ENCODE peak calls at places on chromosomes 1 and 21, in six cellular contexts. One of them, this sample, is unnamed.
A peak's percentile ranks its signal among the peaks of the same experiment; 100 is the strongest.

GRCh38 chr1:93680121-93681094 is 1.2 kb downstream of the BCAR3 start:
- DNase-seq in K562: peak; percentile 78
- DNase-seq in A549: peak; percentile 92
- DNase-seq in GM12878: no peak
- DNase-seq in endothelial cell of umbilical vein: peak; percentile 89
- DNase-seq in HepG2: peak; percentile 72
- DNase-seq in this sample: no peak

GRCh38 chr1:54928327-54928726 is 41.3 kb upstream of the DHCR24 start:
- DNase-seq in K562: no peak
- DNase-seq in A549: no peak
- DNase-seq in GM12878: no peak
- DNase-seq in endothelial cell of umbilical vein: no peak
- DNase-seq in HepG2: no peak
- DNase-seq in this sample: no peak

GRCh38 chr21:40671721-40672120 is 175.2 kb downstream of the DSCAM start:
- DNase-seq in K562: no peak
- DNase-seq in A549: no peak
- DNase-seq in GM12878: no peak
- DNase-seq in endothelial cell of umbilical vein: no peak
- DNase-seq in HepG2: no peak
- DNase-seq in this sample: no peak

GRCh38 chr1:51583532-51583931 is 33.4 kb upstream of the OSBPL9 start:
- DNase-seq in K562: no peak
- DNase-seq in A549: no peak
- DNase-seq in GM12878: no peak
- DNase-seq in endothelial cell of umbilical vein: no peak
- DNase-seq in HepG2: peak; percentile 19
- DNase-seq in this sample: no peak

GRCh38 chr1:195763146-195763906 is 844.9 kb downstream of the KCNT2 start:
- DNase-seq in K562: peak; percentile 18
- DNase-seq in A549: no peak
- DNase-seq in GM12878: no peak
- DNase-seq in endothelial cell of umbilical vein: no peak
- DNase-seq in HepG2: no peak
- DNase-seq in this sample: no peak

GRCh38 chr1:98975113-98975512 is 29.5 kb downstream of the PLPPR5 start:
- DNase-seq in K562: no peak
- DNase-seq in A549: no peak
- DNase-seq in GM12878: no peak
- DNase-seq in endothelial cell of umbilical vein: no peak
- DNase-seq in HepG2: peak; percentile 3
- DNase-seq in this sample: no peak

GRCh38 chr1:220280249-220280648 is 8.0 kb upstream of the RAB3GAP2 start:
- DNase-seq in K562: no peak
- DNase-seq in A549: no peak
- DNase-seq in GM12878: no peak
- DNase-seq in endothelial cell of umbilical vein: no peak
- DNase-seq in HepG2: no peak
- DNase-seq in this sample: no peak

GRCh38 chr1:17669866-17670451 is 85.2 kb upstream of the ACTL8 start:
- DNase-seq in K562: no peak
- DNase-seq in A549: no peak
- DNase-seq in GM12878: no peak
- DNase-seq in endothelial cell of umbilical vein: no peak
- DNase-seq in HepG2: no peak
- DNase-seq in this sample: no peak

GRCh38 chr1:212915245-212916091 is 34.9 kb upstream of the VASH2 start:
- DNase-seq in K562: peak; percentile 70
- DNase-seq in A549: peak; percentile 92
- DNase-seq in GM12878: no peak
- DNase-seq in endothelial cell of umbilical vein: peak; percentile 56
- DNase-seq in HepG2: peak; percentile 50
- DNase-seq in this sample: peak; percentile 43

GRCh38 chr21:31894441-31894840 is 21.6 kb downstream of the HUNK start:
- DNase-seq in K562: no peak
- DNase-seq in A549: no peak
- DNase-seq in GM12878: no peak
- DNase-seq in endothelial cell of umbilical vein: no peak
- DNase-seq in HepG2: no peak
- DNase-seq in this sample: peak; percentile 18

GRCh38 chr1:180116964-180117763 is 37.5 kb upstream of the QSOX1 start:
- DNase-seq in K562: peak; percentile 60
- DNase-seq in A549: no peak
- DNase-seq in GM12878: no peak
- DNase-seq in endothelial cell of umbilical vein: no peak
- DNase-seq in HepG2: peak; percentile 79
- DNase-seq in this sample: peak; percentile 64
- TF ChIP-seq MYC in K562: no peak
- TF ChIP-seq MYC in A549: no peak
- TF ChIP-seq MYC in GM12878: no peak
- TF ChIP-seq MYC in endothelial cell of umbilical vein: no peak
- TF ChIP-seq MYC in HepG2: no peak
- TF ChIP-seq MYC in this sample: no peak

DNA sequence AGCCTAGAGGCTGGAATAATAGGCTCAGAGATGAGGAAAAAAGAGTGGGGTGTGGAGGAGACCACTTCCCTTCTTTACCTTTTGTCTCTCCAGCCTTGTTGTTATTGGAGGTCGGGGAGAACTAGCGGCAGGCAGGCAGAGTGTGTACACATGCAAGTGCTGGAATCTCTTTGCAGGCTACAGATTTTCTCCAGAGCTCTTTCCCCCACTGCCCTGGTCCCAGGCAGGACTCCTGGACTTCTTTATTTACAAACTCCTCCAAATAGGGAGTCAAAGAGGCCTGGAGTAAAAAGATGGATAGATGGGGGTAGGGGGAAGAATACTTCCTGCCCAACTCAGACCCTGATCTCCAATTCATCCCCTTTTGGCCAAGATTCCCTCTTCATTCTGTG is 697 bp downstream of the CA14 start:
- DNase-seq in K562: no peak
- DNase-seq in A549: no peak
- DNase-seq in GM12878: no peak
- DNase-seq in endothelial cell of umbilical vein: no peak
- DNase-seq in HepG2: no peak
- DNase-seq in this sample: no peak
- TF ChIP-seq MAX in K562: no peak
- TF ChIP-seq MAX in A549: no peak
- TF ChIP-seq MAX in GM12878: no peak
- TF ChIP-seq MAX in endothelial cell of umbilical vein: no peak
- TF ChIP-seq MAX in HepG2: no peak
- TF ChIP-seq MAX in this sample: no peak

GRCh38 chr1:200738733-200739498 is at the start of gene CAMSAP2:
- DNase-seq in K562: peak; percentile 94
- DNase-seq in A549: peak; percentile 87
- DNase-seq in GM12878: no peak
- DNase-seq in endothelial cell of umbilical vein: peak; percentile 90
- DNase-seq in HepG2: peak; percentile 68
- DNase-seq in this sample: peak; percentile 74
- TF ChIP-seq POLR2A in K562: no peak
- TF ChIP-seq POLR2A in A549: peak; percentile 31
- TF ChIP-seq POLR2A in GM12878: peak; percentile 71
- TF ChIP-seq POLR2A in endothelial cell of umbilical vein: peak; percentile 81
- TF ChIP-seq POLR2A in HepG2: peak; percentile 44
- TF ChIP-seq POLR2A in this sample: no peak

GRCh38 chr1:15684042-15684461 is at the start of gene PLEKHM2:
- DNase-seq in K562: peak; percentile 85
- DNase-seq in A549: peak; percentile 38
- DNase-seq in GM12878: no peak
- DNase-seq in endothelial cell of umbilical vein: no peak
- DNase-seq in HepG2: no peak
- DNase-seq in this sample: peak; percentile 64
- TF ChIP-seq MYC in K562: no peak
- TF ChIP-seq MYC in A549: no peak
- TF ChIP-seq MYC in GM12878: no peak
- TF ChIP-seq MYC in endothelial cell of umbilical vein: no peak
- TF ChIP-seq MYC in HepG2: no peak
- TF ChIP-seq MYC in this sample: no peak

This sample was measured in NB4.